ENCODE peak calls at places on chromosomes 11 and 22, in six cellular contexts. K is H9, Z is IMR-90, C is mesenchymal stem cell, M is H1, H is trophoblast cell. G is an unnamed sample.

GRCh38 chr11:61384271-61385242 is 7.8 kb upstream of the TMEM216 start:
- DNase-seq in K (peak), Z (peak), C (peak), M (no peak), H (peak), G (no peak)

GRCh38 chr11:61926235-61926634 is 8.9 kb upstream of the RAB3IL1 start:
- DNase-seq in K (no peak), Z (no peak), C (no peak), M (no peak), H (no peak), G (no peak)

GRCh38 chr11:61332266-61332822 is 561 bp downstream of the DDB1 start:
- DNase-seq in K (no peak), Z (peak), C (peak), M (no peak), H (peak), G (no peak)

GRCh38 chr11:61090521-61090920 is 11.8 kb upstream of the CD5 start:
- DNase-seq in K (no peak), Z (no peak), C (no peak), M (no peak), H (no peak), G (no peak)

GRCh38 chr11:27896096-27896495 is 195.8 kb upstream of the BDNF start:
- DNase-seq in K (no peak), Z (no peak), C (no peak), M (no peak), H (no peak), G (no peak)

GRCh38 chr22:49535126-49535525 is 292.5 kb downstream of the BRD1 start:
- DNase-seq in K (peak), Z (no peak), C (no peak), M (no peak), H (no peak), G (no peak)

GRCh38 chr11:17719940-17720795 is 797 bp downstream of the MYOD1 start:
- DNase-seq in K (peak), Z (no peak), C (no peak), M (no peak), H (peak), G (no peak)

GRCh38 chr11:29258411-29258810 is 758.4 kb downstream of the KCNA4 start:
- DNase-seq in K (no peak), Z (no peak), C (no peak), M (no peak), H (peak), G (no peak)

GRCh38 chr11:65863889-65864757 is 3.9 kb downstream of the MUS81 start:
- DNase-seq in K (no peak), Z (no peak), C (no peak), M (no peak), H (no peak), G (no peak)

GRCh38 chr11:128904303-128904871 is 13.2 kb downstream of the KCNJ5 start:
- DNase-seq in K (no peak), Z (no peak), C (peak), M (no peak), H (no peak), G (no peak)

GRCh38 chr11:128906185-128907065 is 15.3 kb downstream of the KCNJ5 start:
- DNase-seq in K (no peak), Z (no peak), C (no peak), M (no peak), H (peak), G (no peak)

GRCh38 chr11:128903248-128904041 is 12.3 kb downstream of the KCNJ5 start:
- DNase-seq in K (peak), Z (peak), C (no peak), M (no peak), H (peak), G (no peak)

GRCh38 chr11:128904872-128905344 is 13.8 kb downstream of the KCNJ5 start:
- DNase-seq in K (peak), Z (no peak), C (peak), M (no peak), H (peak), G (no peak)

DNA sequence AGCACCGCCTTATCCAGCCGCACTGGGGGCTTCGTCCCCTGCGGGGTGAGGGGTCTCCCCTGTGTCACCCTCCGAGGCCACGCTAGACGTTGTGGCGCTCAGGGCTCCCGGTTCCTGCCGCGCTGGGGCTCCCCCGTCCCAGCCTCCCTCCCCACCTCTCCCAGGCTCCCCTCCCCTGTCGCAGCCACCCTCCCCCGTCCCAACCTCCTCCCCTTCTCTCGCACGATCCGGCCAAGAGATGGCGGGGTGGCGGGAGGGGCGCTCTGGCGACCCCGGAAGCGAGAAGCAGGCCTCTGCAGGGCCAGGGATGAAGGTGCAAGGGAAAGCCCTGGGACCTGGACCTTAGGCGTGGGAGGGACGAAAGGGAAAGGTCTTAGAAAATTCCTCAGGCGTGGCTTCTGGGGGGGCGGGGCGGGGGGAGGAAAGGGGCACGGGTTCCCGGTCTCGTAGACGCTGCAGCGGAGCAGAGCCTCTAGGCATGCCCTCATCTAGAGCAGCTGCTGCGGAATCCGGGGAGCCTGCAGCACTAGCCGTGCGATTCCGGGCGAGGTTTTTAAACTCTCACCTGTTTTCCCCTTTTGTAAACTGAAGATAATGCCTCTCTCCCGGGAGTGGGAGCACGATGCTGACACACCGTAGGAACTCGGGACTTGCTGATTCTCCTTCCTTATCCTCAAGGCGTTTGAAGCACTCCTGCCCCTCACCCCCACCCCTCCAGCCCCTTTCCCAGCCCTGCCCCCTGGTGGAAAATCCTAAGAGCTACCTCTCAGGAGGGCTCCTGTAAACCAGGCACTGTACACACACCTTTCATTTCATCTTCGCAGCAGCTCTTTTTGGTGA is 14.4 kb downstream of the KCNJ5 start:
- DNase-seq in K (peak), Z (peak), C (peak), M (no peak), H (peak), G (no peak)
- H2AFZ ChIP-seq in K (no peak), Z (peak), C (peak), M (no peak), H (no peak), G (peak)

GRCh38 chr11:120211522-120212258 is 858 bp downstream of the OAF start:
- DNase-seq in K (no peak), Z (no peak), C (peak), M (no peak), H (no peak), G (no peak)
- H3K23ac ChIP-seq in K (no peak), Z (peak), C (peak), M (no peak), H (no peak), G (peak)

DNA sequence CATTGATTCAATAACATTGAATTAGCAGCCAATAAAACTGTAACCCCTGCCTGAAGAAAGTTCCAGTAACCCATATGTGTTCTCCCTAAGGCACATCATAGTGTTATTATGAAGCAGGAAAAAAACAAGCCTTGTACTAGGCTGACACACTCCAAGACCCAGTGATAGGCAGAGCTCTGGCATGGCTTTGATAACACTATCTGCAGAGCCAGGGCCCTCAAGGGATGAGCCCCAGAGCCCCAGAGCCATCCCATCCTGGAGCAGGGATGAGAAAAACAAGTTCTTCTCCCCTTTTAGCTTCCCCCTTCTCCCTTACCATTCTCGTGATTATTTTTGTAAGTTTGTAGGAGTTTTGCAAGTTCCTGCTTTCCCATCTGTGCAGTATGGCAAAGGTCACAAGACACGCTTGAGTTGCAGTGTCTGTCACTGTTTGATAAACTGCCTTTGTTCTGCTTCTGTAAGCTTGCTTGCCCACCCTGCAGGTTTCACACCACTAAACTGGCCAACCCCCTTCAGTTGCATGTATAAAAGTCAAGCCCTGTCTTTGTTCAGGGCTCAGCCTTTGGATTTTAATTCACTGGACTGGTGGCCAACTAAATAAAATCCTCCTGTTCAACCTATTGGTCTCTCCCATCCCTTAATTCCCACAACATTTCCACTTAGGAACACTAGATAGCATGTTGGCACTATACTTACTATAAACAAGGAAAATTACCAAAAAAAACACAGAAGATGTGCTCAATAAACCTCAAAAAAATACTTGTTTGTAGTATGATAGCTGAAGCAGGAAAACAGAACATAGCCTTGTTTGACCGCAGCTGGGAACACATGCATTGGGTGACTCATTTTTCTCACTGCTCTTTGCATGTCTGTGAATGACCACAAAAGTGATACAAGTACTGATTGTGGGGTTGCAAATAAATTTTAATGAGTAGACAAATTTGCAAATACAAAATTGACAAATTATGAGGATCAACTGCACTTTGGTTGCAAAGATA is 22.5 kb upstream of the GUCY1A2 start:
- DNase-seq in K (no peak), Z (peak), C (peak), M (no peak), H (no peak), G (no peak)
- H2AFZ ChIP-seq in K (no peak), Z (no peak), C (no peak), M (no peak), H (no peak), G (peak)

GRCh38 chr11:33735166-33735425 is 1.1 kb downstream of the CD59 start:
- DNase-seq in K (no peak), Z (no peak), C (peak), M (no peak), H (peak), G (no peak)

GRCh38 chr11:33735426-33736147 is 636 bp downstream of the CD59 start:
- DNase-seq in K (no peak), Z (no peak), C (peak), M (no peak), H (peak), G (peak)

GRCh38 chr11:33736148-33736809 is at the start of gene CD59:
- DNase-seq in K (peak), Z (peak), C (peak), M (peak), H (peak), G (peak)

GRCh38 chr11:33733978-33734377 is 2.2 kb downstream of the CD59 start:
- DNase-seq in K (no peak), Z (no peak), C (no peak), M (no peak), H (no peak), G (no peak)

GRCh38 chr11:33734441-33735165 is 1.6 kb downstream of the CD59 start:
- DNase-seq in K (no peak), Z (no peak), C (peak), M (no peak), H (peak), G (no peak)
- H3K23ac ChIP-seq in K (no peak), Z (peak), C (peak), M (no peak), H (no peak), G (no peak)

GRCh38 chr11:86799680-86800075 is 664 bp upstream of the PRSS23 start:
- DNase-seq in K (peak), Z (no peak), C (peak), M (no peak), H (no peak), G (no peak)
- H2AFZ ChIP-seq in K (no peak), Z (peak), C (peak), M (peak), H (peak), G (peak)

DNA sequence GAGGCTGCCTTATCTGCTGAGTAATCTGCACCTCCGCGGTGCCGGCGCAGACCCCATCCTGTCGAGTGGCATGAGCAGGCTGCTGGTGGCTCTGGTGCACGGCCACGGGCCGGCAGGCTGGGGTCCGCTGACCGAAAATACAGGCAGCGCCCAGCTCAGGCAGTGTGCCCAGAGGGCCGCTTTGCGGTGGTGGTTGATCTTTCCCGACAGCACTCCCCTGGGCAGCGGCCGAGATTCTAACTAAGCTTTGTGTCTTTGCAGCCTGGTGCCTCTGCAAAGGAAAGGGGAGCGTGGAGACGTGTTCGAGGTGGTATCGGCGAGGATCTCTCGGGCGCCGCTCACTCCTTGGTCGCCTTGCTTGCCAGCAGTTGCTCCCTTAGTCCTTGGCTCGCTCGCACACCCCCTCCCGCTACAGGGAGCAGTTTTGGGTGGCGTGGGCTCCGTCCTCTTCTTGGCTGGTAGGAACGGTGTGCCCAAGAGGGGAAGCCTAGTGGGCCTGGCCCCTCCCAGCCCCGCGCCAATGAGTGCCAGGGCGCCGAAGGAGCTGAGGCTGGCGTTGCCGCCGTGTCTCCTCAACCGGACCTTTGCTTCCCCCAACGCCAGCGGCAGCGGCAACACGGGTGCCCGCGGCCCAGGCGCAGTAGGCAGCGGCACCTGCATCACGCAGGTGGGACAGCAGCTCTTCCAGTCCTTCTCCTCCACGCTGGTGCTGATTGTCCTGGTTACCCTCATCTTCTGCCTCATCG is 1.3 kb downstream of the C11orf87 start:
- DNase-seq in K (peak), Z (no peak), C (peak), M (peak), H (no peak), G (peak)
- H3K23ac ChIP-seq in K (no peak), Z (no peak), C (peak), M (no peak), H (no peak), G (peak)

DNA sequence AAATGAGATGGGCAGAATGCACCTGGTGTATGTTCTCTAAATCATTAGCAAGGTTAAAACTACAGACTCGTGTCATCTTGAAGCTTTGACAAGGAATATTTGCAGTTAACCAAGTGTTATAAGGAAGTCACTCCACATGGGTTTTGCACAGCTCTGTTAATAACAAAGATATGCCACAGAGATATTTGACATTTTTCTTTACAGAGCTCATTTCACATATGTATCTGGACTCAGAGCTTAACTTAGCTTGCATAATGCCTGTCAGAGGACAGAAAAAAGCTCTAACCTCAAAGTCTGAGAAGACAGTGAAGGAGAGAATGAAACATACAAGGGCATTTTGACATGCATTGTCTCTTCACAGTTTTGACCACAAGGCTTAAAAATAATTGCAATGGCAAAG is 105.5 kb downstream of the C11orf87 start:
- DNase-seq in K (no peak), Z (peak), C (peak), M (no peak), H (peak), G (no peak)
- H2AFZ ChIP-seq in K (no peak), Z (no peak), C (no peak), M (no peak), H (no peak), G (no peak)

GRCh38 chr11:8252388-8252787 is 11.3 kb downstream of the LMO1 start:
- DNase-seq in K (peak), Z (no peak), C (no peak), M (no peak), H (no peak), G (no peak)
- H3K23ac ChIP-seq in K (no peak), Z (no peak), C (no peak), M (no peak), H (no peak), G (no peak)

DNA sequence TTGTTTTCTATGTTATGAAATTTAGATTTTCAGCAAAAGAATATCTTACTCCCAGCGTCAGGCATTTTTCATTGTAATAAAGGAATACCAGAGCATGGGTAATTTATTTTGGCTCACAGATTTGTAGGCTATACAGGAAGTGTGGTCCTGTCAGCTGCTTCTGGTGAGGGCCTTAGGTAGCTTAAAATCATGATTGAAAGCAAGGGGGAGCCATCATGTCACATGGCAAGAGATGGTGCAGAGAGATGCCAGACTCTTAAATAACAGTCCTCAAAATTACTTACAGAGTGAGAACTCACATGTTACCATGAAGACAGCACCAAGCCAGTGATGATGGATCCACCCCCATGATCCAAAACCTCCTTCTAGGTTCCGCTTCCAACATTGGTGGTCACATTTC is 825.0 kb upstream of the CHORDC1 start:
- DNase-seq in K (no peak), Z (no peak), C (no peak), M (no peak), H (no peak), G (no peak)
- H2AFZ ChIP-seq in K (no peak), Z (no peak), C (no peak), M (no peak), H (no peak), G (no peak)

G was measured in neuronal stem cell.